ENCODE peak calls at places on chromosomes 11 and 22, in seven cellular contexts. M is GM20000, D is kidney, A is progenitor cell of endocrine pancreas, Q is neural progenitor cell, Y is EL, S is astrocyte of the spinal cord. L is an unnamed sample.

GRCh38 chr11:94077568-94078293 is 50.9 kb upstream of the PANX1 start:
- DNase-seq in Y (no peak), S (no peak), A (no peak), M (no peak), Q (no peak), D (no peak), L (no peak)

GRCh38 chr11:46874586-46874985 is 28.5 kb upstream of the CKAP5 start:
- DNase-seq in Q (no peak), D (no peak), A (no peak), S (no peak), Y (no peak), M (no peak), L (no peak)

GRCh38 chr11:47983464-47984397 is 3.4 kb downstream of the PTPRJ start:
- DNase-seq in Y (peak; percentile 60), Q (no peak), S (peak; percentile 55), M (no peak), D (no peak), A (no peak), L (peak; percentile 64)

GRCh38 chr11:102389253-102389652 is 42.2 kb downstream of the BIRC2 start:
- DNase-seq in D (no peak), Q (no peak), A (no peak), M (no peak), S (no peak), Y (no peak), L (no peak)

GRCh38 chr11:2655834-2656622 is 43.8 kb downstream of the KCNQ1OT1 start:
- DNase-seq in Q (no peak), Y (peak; percentile 44), A (no peak), M (no peak), S (peak; percentile 38), D (peak; percentile 45), L (peak; percentile 21)

GRCh38 chr22:41968601-41969000 is 642 bp upstream of the SEPTIN3 start:
- DNase-seq in A (no peak), Q (no peak), S (no peak), Y (no peak), M (no peak), D (no peak), L (no peak)

GRCh38 chr11:96187779-96188624 is 155.0 kb downstream of the MAML2 start:
- DNase-seq in M (no peak), Q (no peak), D (no peak), S (peak; percentile 92), Y (peak; percentile 95), A (no peak), L (peak; percentile 91)

GRCh38 chr22:31148953-31149627 is 8.8 kb upstream of the PLA2G3 start:
- DNase-seq in D (peak; percentile 80), Q (peak; percentile 83), Y (peak; percentile 82), M (peak; percentile 71), A (peak; percentile 48), S (peak; percentile 80), L (peak; percentile 79)

GRCh38 chr11:125375146-125375545 is 120.9 kb downstream of the FEZ1 start:
- DNase-seq in M (no peak), S (peak; percentile 2), Y (no peak), A (no peak), D (no peak), Q (no peak), L (no peak)

GRCh38 chr11:119337581-119338317 is 2.9 kb downstream of the C1QTNF5 start:
- DNase-seq in Y (peak; percentile 83), M (no peak), Q (peak; percentile 92), D (peak; percentile 64), S (peak; percentile 74), A (no peak), L (no peak)

GRCh38 chr11:102306817-102307814 is 10.2 kb upstream of the BIRC3 start:
- DNase-seq in Y (no peak), S (no peak), M (no peak), Q (no peak), A (no peak), D (no peak), L (no peak)

GRCh38 chr11:123247498-123247799 is 52.4 kb upstream of the CLMP start:
- DNase-seq in Q (no peak), D (no peak), S (no peak), Y (no peak), M (no peak), A (no peak), L (no peak)

GRCh38 chr11:110356769-110357671 is 60.6 kb upstream of the RDX start:
- DNase-seq in Y (peak; percentile 69), D (no peak), S (no peak), M (no peak), A (no peak), Q (no peak), L (peak; percentile 46)

GRCh38 chr11:21511835-21512440 is 680.9 kb upstream of the ANO5 start:
- DNase-seq in S (peak; percentile 45), Q (peak; percentile 87), A (peak; percentile 62), D (no peak), M (peak; percentile 20), Y (peak; percentile 0), L (peak; percentile 6)

GRCh38 chr11:23233075-23233474 is 372.8 kb upstream of the CCDC179 start:
- DNase-seq in M (no peak), S (peak; percentile 68), Q (no peak), Y (peak; percentile 59), A (no peak), D (no peak), L (no peak)

GRCh38 chr11:72724851-72725730 is 27.1 kb downstream of the ARAP1 start:
- DNase-seq in Q (peak; percentile 89), D (peak; percentile 77), M (peak; percentile 83), S (peak; percentile 84), A (peak; percentile 68), Y (peak; percentile 82), L (peak; percentile 72)

GRCh38 chr11:2539761-2540520 is 95.1 kb downstream of the KCNQ1 start:
- DNase-seq in Q (peak; percentile 39), S (no peak), A (no peak), M (no peak), Y (no peak), D (peak; percentile 59), L (no peak)

GRCh38 chr22:30347255-30347892 is 9.3 kb downstream of the SF3A1 start:
- DNase-seq in M (no peak), Q (no peak), A (no peak), D (no peak), Y (no peak), S (no peak), L (no peak)

GRCh38 chr22:44582016-44582415 is 84.0 kb upstream of the RTL6 start:
- DNase-seq in M (no peak), D (peak; percentile 39), A (no peak), Q (no peak), S (no peak), Y (no peak), L (no peak)

GRCh38 chr22:19115628-19116027 is 6.6 kb downstream of the DGCR2 start:
- DNase-seq in A (no peak), Y (no peak), Q (no peak), M (no peak), D (no peak), S (no peak), L (no peak)